ENCODE peak calls at places on chromosome 16, in four cellular contexts. Z, Y, V and X are unnamed samples.

GRCh38 chr16:53576228-53576627 is 73.2 kb upstream of the AKTIP start:
- DNase-seq in Z (no peak), Y (no peak), V (no peak), X (no peak)

GRCh38 chr16:85335584-85336492 is 223.6 kb upstream of the CIBAR2 start:
- DNase-seq in Z (no peak), Y (no peak), V (no peak), X (peak)

GRCh38 chr16:77812856-77813523 is 24.6 kb downstream of the VAT1L start:
- DNase-seq in Z (no peak), Y (no peak), V (no peak), X (no peak)

GRCh38 chr16:60991886-60992285 is 1044.4 kb downstream of the CDH8 start:
- DNase-seq in Z (no peak), Y (no peak), V (no peak), X (no peak)

GRCh38 chr16:27352026-27352425 is 38.3 kb downstream of the IL4R start:
- DNase-seq in Z (no peak), Y (no peak), V (no peak), X (no peak)

GRCh38 chr16:24541534-24541933 is 2.2 kb downstream of the RBBP6 start:
- DNase-seq in Z (no peak), Y (no peak), V (no peak), X (no peak)

GRCh38 chr16:54171855-54172537 is 114.6 kb downstream of the IRX3 start:
- DNase-seq in Z (no peak), Y (no peak), V (peak), X (no peak)

GRCh38 chr16:56337131-56337857 is 88.1 kb downstream of the AMFR start:
- DNase-seq in Z (no peak), Y (no peak), V (no peak), X (no peak)

GRCh38 chr16:57152096-57153093 is 33.4 kb downstream of the PSME3IP1 start:
- DNase-seq in Z (no peak), Y (no peak), V (peak), X (no peak)

GRCh38 chr16:81885976-81886586 is 107.0 kb downstream of the PLCG2 start:
- DNase-seq in Z (no peak), Y (peak), V (peak), X (peak)

GRCh38 chr16:58435779-58436178 is 43.5 kb downstream of the GINS3 start:
- DNase-seq in Z (no peak), Y (no peak), V (no peak), X (no peak)

GRCh38 chr16:54933281-54934150 is 2.9 kb downstream of the IRX5 start:
- DNase-seq in Z (no peak), Y (no peak), V (no peak), X (no peak)

GRCh38 chr16:67163903-67164558 is 514 bp upstream of the HSF4 start:
- DNase-seq in Z (no peak), Y (no peak), V (no peak), X (no peak)

GRCh38 chr16:85483424-85483823 is 129.7 kb upstream of the GSE1 start:
- DNase-seq in Z (no peak), Y (no peak), V (no peak), X (no peak)

GRCh38 chr16:23403547-23403946 is 49.4 kb downstream of the COG7 start:
- DNase-seq in Z (no peak), Y (no peak), V (no peak), X (no peak)

GRCh38 chr16:57883953-57884654 is 81.8 kb upstream of the KIFC3 start:
- DNase-seq in Z (no peak), Y (no peak), V (no peak), X (no peak)

GRCh38 chr16:85057212-85057889 is 29.8 kb downstream of the KIAA0513 start:
- DNase-seq in Z (no peak), Y (peak), V (peak), X (peak)

GRCh38 chr16:12257926-12258561 is 281.5 kb downstream of the SNX29 start:
- DNase-seq in Z (no peak), Y (peak), V (peak), X (no peak)

GRCh38 chr16:79082955-79083354 is 517.6 kb downstream of the MAF start:
- DNase-seq in Z (no peak), Y (no peak), V (no peak), X (no peak)

GRCh38 chr16:8254425-8254824 is 335.9 kb downstream of the TMEM114 start:
- DNase-seq in Z (no peak), Y (no peak), V (no peak), X (no peak)

GRCh38 chr16:59633996-59634579 is 900.0 kb upstream of the GOT2 start:
- DNase-seq in Z (no peak), Y (no peak), V (no peak), X (peak)

GRCh38 chr16:22308824-22309520 is 11.8 kb downstream of the POLR3E start:
- DNase-seq in Z (no peak), Y (no peak), V (no peak), X (no peak)

GRCh38 chr16:74740795-74741304 is 33.8 kb downstream of the FA2H start:
- DNase-seq in Z (no peak), Y (no peak), V (no peak), X (peak)

GRCh38 chr16:21610766-21611165 is 11.4 kb downstream of the METTL9 start:
- DNase-seq in Z (no peak), Y (no peak), V (no peak), X (no peak)

GRCh38 chr16:67157892-67158635 is 1.6 kb downstream of the TRADD start:
- DNase-seq in Z (no peak), Y (no peak), V (no peak), X (no peak)

GRCh38 chr16:852451-853185 is 52.1 kb upstream of the GNG13 start:
- DNase-seq in Z (no peak), Y (no peak), V (no peak), X (no peak)

GRCh38 chr16:73703891-73704290 is 592.7 kb upstream of the PSMD7 start:
- DNase-seq in Z (no peak), Y (no peak), V (no peak), X (no peak)

GRCh38 chr16:67805718-67806427 is 487 bp downstream of the RANBP10 start:
- DNase-seq in Z (no peak), Y (no peak), V (no peak), X (no peak)

GRCh38 chr16:88516666-88517065 is 53.5 kb upstream of the ZC3H18 start:
- DNase-seq in Z (no peak), Y (no peak), V (no peak), X (no peak)
- TF ChIP-seq HDAC2 in Z (no peak), Y (no peak), V (no peak), X (no peak)

DNA sequence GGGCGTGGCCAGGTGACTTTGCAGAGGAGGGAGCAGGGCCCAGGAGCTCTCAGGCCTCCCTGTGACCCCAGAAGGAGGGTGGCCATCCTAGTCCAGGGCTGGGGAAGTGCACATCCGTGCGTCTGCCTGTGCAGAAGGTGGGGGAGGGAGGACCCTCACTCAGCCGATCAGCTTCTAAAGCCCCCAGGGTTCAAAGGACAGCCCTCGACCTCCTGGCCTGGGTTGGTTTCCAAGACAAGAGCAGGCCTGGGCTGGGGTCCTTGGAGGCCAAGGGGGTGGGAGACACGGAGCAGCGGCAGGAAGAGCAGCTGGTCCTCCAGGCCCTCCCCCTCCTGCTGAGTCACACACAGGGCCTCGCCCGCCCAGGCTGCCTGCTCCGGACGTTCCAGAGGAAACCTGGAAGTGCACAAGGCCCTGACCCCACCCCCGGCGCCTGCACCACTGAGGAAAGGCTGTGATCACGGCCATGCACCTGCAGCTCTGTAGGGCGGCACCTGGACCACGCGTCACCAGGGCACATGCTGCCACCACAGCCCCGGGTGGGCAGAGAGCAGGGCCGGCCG is 67.1 kb upstream of the ZNF469 start:
- DNase-seq in Z (no peak), Y (peak), V (peak), X (peak)
- TF ChIP-seq CHD2 in Z (no peak), Y (no peak), V (no peak), X (no peak)

DNA sequence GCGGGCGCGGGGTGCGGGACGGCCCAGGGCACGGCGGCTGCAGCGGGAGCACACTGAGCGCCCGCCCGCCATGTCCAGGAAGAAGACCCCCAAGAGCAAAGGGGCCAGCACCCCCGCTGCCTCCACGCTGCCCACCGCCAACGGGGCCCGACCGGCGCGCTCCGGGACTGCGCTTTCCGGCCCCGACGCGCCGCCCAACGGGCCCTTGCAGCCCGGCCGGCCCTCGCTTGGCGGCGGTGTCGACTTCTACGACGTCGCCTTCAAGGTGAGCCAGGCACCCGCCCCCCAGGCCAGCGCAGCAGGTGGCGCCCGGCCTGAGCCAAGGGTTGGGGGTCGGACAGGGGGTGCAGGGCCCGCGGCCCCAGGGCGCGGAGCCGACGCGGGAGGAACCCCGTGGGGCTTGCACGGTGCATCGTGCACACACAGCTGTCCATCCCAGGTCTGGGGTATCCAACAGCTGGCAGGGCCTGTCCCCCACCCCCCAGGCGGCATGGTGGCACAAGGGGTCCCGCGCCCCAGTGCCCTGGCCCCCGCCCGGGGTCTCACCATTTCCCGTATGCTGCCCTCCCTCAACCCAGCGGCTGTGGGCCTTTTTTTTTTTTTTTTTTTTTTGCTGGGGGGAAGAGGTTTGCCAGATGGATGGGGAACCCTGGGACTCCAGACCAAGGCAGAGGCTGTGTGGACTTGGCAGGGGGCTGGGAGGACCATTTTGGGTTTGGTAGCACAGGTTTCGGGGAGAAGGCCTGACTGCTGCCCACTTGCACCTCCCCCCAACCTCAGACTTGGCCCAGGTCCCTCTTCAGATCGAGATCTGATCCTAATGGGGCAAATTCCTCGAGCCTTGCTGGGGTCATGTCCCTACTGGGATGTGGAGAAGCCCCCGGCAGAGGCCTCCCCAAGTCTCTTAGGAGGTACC is 547 bp downstream of the RAB26 start:
- DNase-seq in Z (no peak), Y (peak), V (no peak), X (peak)
- TF ChIP-seq BHLHE40 in Z (no peak), Y (no peak), V (no peak), X (no peak)

GRCh38 chr16:83054302-83054701 is 427.5 kb downstream of the CDH13 start:
- DNase-seq in Z (no peak), Y (no peak), V (no peak), X (no peak)

GRCh38 chr16:83059237-83059636 is 432.5 kb downstream of the CDH13 start:
- DNase-seq in Z (no peak), Y (no peak), V (no peak), X (no peak)

DNA sequence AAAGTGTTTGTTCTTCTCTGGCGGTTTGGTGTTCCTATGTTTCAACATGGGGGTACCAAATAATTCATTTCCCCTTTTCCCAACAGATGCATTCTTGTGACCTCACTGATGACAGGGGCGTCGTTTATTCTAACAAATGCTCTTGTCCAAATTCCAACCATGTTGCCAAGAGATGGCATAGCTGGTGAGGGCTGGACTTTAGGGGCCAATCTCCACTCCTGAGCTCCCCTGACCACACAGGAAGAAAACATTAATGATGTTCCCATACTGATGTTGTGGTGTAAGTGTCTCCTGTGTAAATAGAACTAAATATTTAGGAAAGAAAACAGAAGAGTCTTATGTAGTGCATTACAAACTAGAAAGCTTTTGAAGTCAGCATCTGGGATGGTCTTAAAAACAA is 431.6 kb downstream of the CDH13 start:
- DNase-seq in Z (no peak), Y (no peak), V (no peak), X (no peak)
- TF ChIP-seq HDAC2 in Z (no peak), Y (no peak), V (no peak), X (no peak)

GRCh38 chr16:13529193-13529982 is 390.6 kb upstream of the ERCC4 start:
- DNase-seq in Z (no peak), Y (no peak), V (no peak), X (no peak)

GRCh38 chr16:13521356-13521755 is 398.6 kb upstream of the ERCC4 start:
- DNase-seq in Z (no peak), Y (no peak), V (no peak), X (no peak)

DNA sequence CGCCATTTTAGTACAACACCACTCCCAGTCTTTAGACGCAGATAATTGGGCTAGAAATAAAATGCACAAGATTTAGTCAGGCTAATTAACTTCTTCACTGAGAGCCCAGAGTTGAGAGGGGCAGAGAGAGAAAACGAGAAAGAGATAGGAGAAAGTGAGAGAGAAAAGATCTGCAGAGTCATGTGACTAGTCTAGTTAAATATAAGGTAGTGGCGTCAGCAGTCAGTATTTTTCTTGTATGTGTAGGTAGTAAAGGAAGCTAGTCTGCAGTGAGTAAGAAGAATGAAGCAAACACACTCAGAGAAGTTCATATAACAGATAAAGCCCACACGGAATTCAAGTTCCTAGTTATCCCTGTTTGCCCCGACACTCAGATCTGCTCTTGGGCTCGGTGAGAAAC is 392.6 kb upstream of the ERCC4 start:
- DNase-seq in Z (no peak), Y (no peak), V (no peak), X (no peak)
- TF ChIP-seq CHD2 in Z (no peak), Y (no peak), V (no peak), X (no peak)

GRCh38 chr16:4328580-4329353 is 12.9 kb downstream of the GLIS2 start:
- DNase-seq in Z (no peak), Y (no peak), V (no peak), X (no peak)
- TF ChIP-seq BHLHE40 in Z (no peak), Y (no peak), V (no peak), X (no peak)

GRCh38 chr16:48905632-48906031 is 295.7 kb upstream of the N4BP1 start:
- DNase-seq in Z (no peak), Y (no peak), V (no peak), X (no peak)

GRCh38 chr16:48904333-48904732 is 294.4 kb upstream of the N4BP1 start:
- DNase-seq in Z (no peak), Y (no peak), V (no peak), X (no peak)

GRCh38 chr16:48906076-48906475 is 296.1 kb upstream of the N4BP1 start:
- DNase-seq in Z (no peak), Y (no peak), V (no peak), X (no peak)

GRCh38 chr16:48901712-48902374 is 291.9 kb upstream of the N4BP1 start:
- DNase-seq in Z (no peak), Y (no peak), V (no peak), X (no peak)

DNA sequence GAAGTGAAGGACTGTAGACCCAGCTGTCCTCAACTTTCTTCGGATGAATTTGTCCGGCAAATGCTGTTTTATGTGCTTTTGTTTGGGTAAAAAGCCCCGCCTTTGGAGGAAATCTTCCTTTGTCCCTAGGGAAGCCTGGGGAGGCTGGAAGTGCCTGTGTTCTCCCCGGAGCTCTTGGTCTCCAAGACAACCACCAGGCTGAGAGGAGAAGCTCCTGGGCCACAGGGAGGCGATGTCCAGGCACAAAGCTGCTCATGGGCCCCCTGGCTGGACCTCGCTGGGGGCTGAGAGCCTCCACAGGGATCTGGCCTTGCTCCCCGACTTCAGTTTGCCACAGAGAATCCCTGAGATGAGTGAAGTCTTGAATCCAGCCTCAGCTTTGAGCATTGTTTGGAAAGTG is 293.1 kb upstream of the N4BP1 start:
- DNase-seq in Z (no peak), Y (no peak), V (no peak), X (no peak)
- TF ChIP-seq HDAC2 in Z (no peak), Y (no peak), V (no peak), X (no peak)

GRCh38 chr16:89669755-89670154 is 12.1 kb downstream of the SPATA33 start:
- DNase-seq in Z (no peak), Y (no peak), V (no peak), X (no peak)

GRCh38 chr16:89670496-89671431 is 13.1 kb downstream of the SPATA33 start:
- DNase-seq in Z (no peak), Y (no peak), V (peak), X (no peak)

GRCh38 chr16:89672177-89672941 is 14.1 kb upstream of the CDK10 start:
- DNase-seq in Z (no peak), Y (no peak), V (no peak), X (no peak)

GRCh38 chr16:89668790-89669158 is 11.1 kb downstream of the SPATA33 start:
- DNase-seq in Z (no peak), Y (no peak), V (no peak), X (no peak)

DNA sequence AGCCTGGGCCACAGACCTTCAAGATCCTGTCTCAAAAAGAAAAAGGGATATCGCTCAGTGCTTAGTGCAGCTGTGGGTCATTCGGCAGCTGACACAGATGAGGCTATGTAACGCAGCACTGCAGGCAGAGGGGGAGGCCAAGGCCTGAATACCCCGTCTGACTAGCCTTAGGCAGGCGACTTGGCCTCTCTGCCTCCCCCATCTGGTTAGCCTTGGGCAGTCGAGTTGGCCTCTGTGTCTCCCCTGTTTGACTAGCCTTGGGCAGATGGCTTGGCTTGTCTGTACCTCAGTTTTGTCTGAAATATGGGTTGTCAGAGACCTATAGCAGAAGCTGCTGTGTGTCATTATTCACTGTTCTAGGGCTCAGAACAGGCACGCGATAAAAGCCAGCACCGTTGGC is 10.0 kb downstream of the SPATA33 start:
- DNase-seq in Z (no peak), Y (no peak), V (no peak), X (no peak)
- TF ChIP-seq CHD2 in Z (no peak), Y (no peak), V (no peak), X (no peak)